ENCODE peak calls at places on chromosomes 11 and 22, in nine cellular contexts. U, H, B, R, Q, F, V, A and Z are unnamed samples.

GRCh38 chr11:45145421-45146071 is 893 bp upstream of the PRDM11 start:
- DNase-seq in U (no peak), H (no peak), B (peak; percentile 31), R (no peak), Q (no peak), F (peak; percentile 35), V (no peak), A (peak; percentile 42), Z (peak; percentile 37)

GRCh38 chr22:48629631-48630443 is 1197.8 kb downstream of the BRD1 start:
- DNase-seq in U (no peak), H (no peak), B (no peak), R (no peak), Q (no peak), F (no peak), V (no peak), A (no peak), Z (no peak)

GRCh38 chr22:34214372-34214771 is 294.1 kb upstream of the LARGE1 start:
- DNase-seq in U (no peak), H (no peak), B (no peak), R (no peak), Q (no peak), F (no peak), V (no peak), A (no peak), Z (no peak)

GRCh38 chr11:98793276-98793675 is 227.5 kb upstream of the CNTN5 start:
- DNase-seq in U (no peak), H (no peak), B (no peak), R (no peak), Q (no peak), F (no peak), V (no peak), A (no peak), Z (no peak)

GRCh38 chr11:62502030-62502730 is 44.4 kb downstream of the AHNAK start:
- DNase-seq in U (no peak), H (no peak), B (no peak), R (no peak), Q (no peak), F (no peak), V (no peak), A (no peak), Z (no peak)

GRCh38 chr11:110000045-110000502 is 93.1 kb upstream of the ZC3H12C start:
- DNase-seq in U (no peak), H (peak; percentile 38), B (no peak), R (no peak), Q (peak; percentile 23), F (peak; percentile 99), V (no peak), A (no peak), Z (no peak)

GRCh38 chr11:134725211-134725610 is 313.2 kb upstream of the B3GAT1 start:
- DNase-seq in U (no peak), H (no peak), B (no peak), R (no peak), Q (no peak), F (no peak), V (no peak), A (no peak), Z (no peak)

GRCh38 chr22:28547132-28547842 is 132.4 kb downstream of the TTC28 start:
- DNase-seq in U (no peak), H (peak; percentile 5), B (no peak), R (no peak), Q (no peak), F (peak; percentile 81), V (no peak), A (no peak), Z (no peak)

GRCh38 chr22:29377979-29378378 is 10.4 kb downstream of the AP1B1 start:
- DNase-seq in U (peak; percentile 65), H (no peak), B (peak; percentile 80), R (no peak), Q (no peak), F (no peak), V (no peak), A (no peak), Z (no peak)

GRCh38 chr11:47593934-47594855 is at the start of gene C1QTNF4:
- DNase-seq in U (no peak), H (no peak), B (no peak), R (no peak), Q (no peak), F (no peak), V (no peak), A (no peak), Z (no peak)

GRCh38 chr22:23383491-23384450 is 196.3 kb downstream of the IGLL1 start:
- DNase-seq in U (no peak), H (no peak), B (peak; percentile 65), R (peak; percentile 49), Q (no peak), F (no peak), V (no peak), A (no peak), Z (peak; percentile 78)

GRCh38 chr22:50536231-50536630 is 6.4 kb upstream of the TYMP start:
- DNase-seq in U (no peak), H (no peak), B (no peak), R (no peak), Q (no peak), F (no peak), V (no peak), A (no peak), Z (no peak)

GRCh38 chr11:110087820-110088534 is 5.2 kb upstream of the ZC3H12C start:
- DNase-seq in U (no peak), H (no peak), B (no peak), R (no peak), Q (no peak), F (peak; percentile 79), V (no peak), A (no peak), Z (no peak)

GRCh38 chr11:113884361-113884836 is 9.0 kb upstream of the USP28 start:
- DNase-seq in U (no peak), H (no peak), B (no peak), R (no peak), Q (no peak), F (peak; percentile 44), V (no peak), A (no peak), Z (no peak)

DNA sequence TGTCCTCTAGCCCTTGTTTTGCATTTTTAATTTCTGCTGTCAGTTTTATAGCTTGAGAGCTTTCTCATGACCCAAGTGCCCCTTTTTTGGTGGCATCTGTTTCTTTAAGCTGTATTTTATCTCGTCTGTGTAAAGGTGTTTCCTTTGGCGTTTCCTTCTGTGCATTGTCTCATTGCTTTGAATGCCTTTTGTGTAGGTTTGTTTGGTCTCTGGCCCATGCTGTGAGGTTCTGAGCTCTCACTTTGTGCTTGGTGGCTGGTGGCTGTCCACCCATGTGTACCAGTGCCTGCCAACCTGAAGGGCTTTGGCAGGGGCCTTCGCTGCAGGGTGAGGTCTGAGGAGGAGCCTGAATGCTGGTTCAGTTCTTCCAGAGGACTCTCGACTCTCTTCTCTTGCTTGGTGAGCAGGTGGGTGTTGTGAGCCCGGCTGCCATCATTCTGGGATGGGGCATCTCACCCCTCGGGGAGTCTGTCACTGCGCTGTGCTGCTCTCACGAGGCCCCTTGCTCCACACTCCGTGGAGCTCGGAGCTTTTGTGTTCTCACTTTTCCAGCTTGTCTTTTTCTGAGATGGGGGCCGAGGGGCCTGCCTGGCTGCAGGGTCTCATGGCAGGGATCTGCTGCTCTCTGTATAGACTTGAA is 14.9 kb downstream of the AP2A2 start:
- DNase-seq in U (no peak), H (no peak), B (no peak), R (no peak), Q (no peak), F (no peak), V (no peak), A (no peak), Z (no peak)
- H3K27ac ChIP-seq in U (no peak overlapping the region), H (peak overlapping the region; percentile 33), B (no peak overlapping the region), R (no peak overlapping the region), Q (no peak overlapping the region), F (no peak overlapping the region), V (peak overlapping the region; percentile 5), A (no peak overlapping the region), Z (no peak overlapping the region)

GRCh38 chr11:3357994-3358676 is 20.8 kb downstream of the ZNF195 start:
- DNase-seq in U (no peak), H (no peak), B (no peak), R (no peak), Q (no peak), F (no peak), V (no peak), A (no peak), Z (no peak)
- TF ChIP-seq POLR2A in U (no peak), H (no peak), B (no peak), R (no peak), Q (no peak), F (no peak), V (no peak), A (no peak), Z (no peak)

GRCh38 chr11:58629857-58630256 is 7.4 kb downstream of the CNTF start:
- DNase-seq in U (no peak), H (peak; percentile 31), B (no peak), R (no peak), Q (peak; percentile 22), F (peak; percentile 71), V (no peak), A (peak; percentile 41), Z (no peak)

GRCh38 chr11:58628446-58628845 is 6.0 kb downstream of the CNTF start:
- DNase-seq in U (no peak), H (no peak), B (no peak), R (no peak), Q (no peak), F (peak; percentile 42), V (peak; percentile 45), A (no peak), Z (no peak)

GRCh38 chr11:58636587-58636986 is 14.1 kb downstream of the CNTF start:
- DNase-seq in U (no peak), H (no peak), B (no peak), R (no peak), Q (no peak), F (no peak), V (no peak), A (no peak), Z (no peak)

GRCh38 chr11:58631378-58631777 is 8.9 kb downstream of the CNTF start:
- DNase-seq in U (no peak), H (no peak), B (no peak), R (no peak), Q (no peak), F (no peak), V (no peak), A (no peak), Z (no peak)

GRCh38 chr11:58632510-58632909 is 10.0 kb downstream of the CNTF start:
- DNase-seq in U (no peak), H (no peak), B (no peak), R (no peak), Q (no peak), F (no peak), V (no peak), A (no peak), Z (no peak)
- H3K27ac ChIP-seq in U (no peak overlapping the region), H (no peak overlapping the region), B (no peak overlapping the region), R (no peak overlapping the region), Q (no peak overlapping the region), F (no peak overlapping the region), V (no peak overlapping the region), A (no peak overlapping the region), Z (no peak overlapping the region)

DNA sequence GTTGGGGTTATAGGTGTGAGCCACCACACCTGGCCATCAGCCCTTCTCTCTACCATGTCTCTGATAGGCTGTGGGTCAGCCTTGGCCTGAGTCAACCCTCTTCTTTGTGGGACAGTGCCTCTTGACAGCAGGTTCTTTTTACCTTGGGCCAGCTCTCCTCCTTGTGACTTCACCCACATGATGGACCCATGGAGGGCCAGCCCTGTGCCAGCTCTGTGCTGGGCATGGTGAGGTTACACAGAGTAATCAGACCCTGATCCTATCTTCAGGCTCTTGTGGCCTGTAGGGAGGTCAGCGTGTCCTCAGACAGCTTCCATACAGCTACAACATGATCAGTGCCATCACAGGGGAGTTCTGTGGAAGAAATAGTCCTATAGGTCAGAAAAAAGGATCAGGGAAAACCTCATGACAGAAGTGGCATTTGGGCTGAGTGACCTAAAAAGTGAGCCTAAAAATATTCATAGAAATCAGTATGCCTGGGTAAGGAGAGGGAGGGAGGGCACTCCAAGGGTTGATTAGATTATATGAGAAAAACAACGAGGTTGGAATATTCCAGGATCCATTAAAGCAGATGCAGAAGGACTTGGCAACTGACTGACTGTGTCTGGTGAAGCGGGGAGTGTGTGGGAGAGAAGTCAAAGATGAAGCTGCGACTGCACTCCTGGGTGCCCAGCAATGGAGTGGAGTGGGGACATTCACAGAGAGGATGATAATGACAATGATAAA is 17.1 kb downstream of the OTOG start:
- DNase-seq in U (peak; percentile 10), H (no peak), B (no peak), R (no peak), Q (no peak), F (no peak), V (peak; percentile 7), A (no peak), Z (no peak)
- TF ChIP-seq POLR2A in U (no peak), H (no peak), B (no peak), R (no peak), Q (no peak), F (no peak), V (no peak), A (no peak), Z (no peak)